ENCODE peak calls at places on chromosomes 12 and 14, in six cellular contexts. Z is body of pancreas, S is progenitor cell of endocrine pancreas, D is AG10803, B is neural crest cell, U is tibial artery. N is an unnamed sample.
A peak's percentile ranks its signal among the peaks of the same experiment; 100 is the strongest.

GRCh38 chr12:71499834-71500233 is 60.2 kb downstream of the LGR5 start:
- DNase-seq in D (no peak), Z (no peak), U (no peak), S (no peak), B (no peak), N (no peak)

GRCh38 chr12:67482751-67483661 is 165.5 kb upstream of the DYRK2 start:
- DNase-seq in S (no peak), Z (peak; percentile 68), D (peak; percentile 82), U (peak; percentile 75), B (no peak), N (no peak)

GRCh38 chr12:55671746-55672145 is 35.1 kb downstream of the OR10P1 start:
- DNase-seq in U (peak; percentile 16), B (no peak), Z (no peak), D (no peak), S (no peak), N (no peak)

GRCh38 chr12:57126561-57126960 is 1.7 kb upstream of the LRP1 start:
- DNase-seq in D (no peak), S (no peak), B (no peak), U (no peak), Z (no peak), N (no peak)

GRCh38 chr14:103522649-103523582 is at the start of gene CKB:
- DNase-seq in B (peak; percentile 76), D (peak; percentile 54), Z (peak; percentile 75), S (peak; percentile 59), U (peak; percentile 89), N (peak; percentile 92)

GRCh38 chr12:67716817-67717216 is 68.3 kb downstream of the DYRK2 start:
- DNase-seq in Z (no peak), B (no peak), D (peak; percentile 90), S (no peak), U (no peak), N (no peak)

GRCh38 chr12:62618948-62619347 is 152.3 kb downstream of the MON2 start:
- DNase-seq in U (no peak), D (no peak), S (no peak), B (no peak), Z (no peak), N (no peak)

GRCh38 chr14:54606178-54606577 is 39.2 kb downstream of the SAMD4A start:
- DNase-seq in U (peak; percentile 68), D (peak; percentile 90), B (no peak), Z (no peak), S (no peak), N (peak; percentile 58)

GRCh38 chr12:110002691-110003515 is 3.7 kb downstream of the ANKRD13A start:
- DNase-seq in B (no peak), Z (peak; percentile 25), U (no peak), D (peak; percentile 69), S (no peak), N (no peak)

GRCh38 chr12:101670007-101670671 is 27.3 kb upstream of the CHPT1 start:
- DNase-seq in S (no peak), U (no peak), D (peak; percentile 60), Z (peak; percentile 47), B (peak; percentile 22), N (no peak)

GRCh38 chr12:116878567-116879508 is 2.4 kb downstream of the HRK start:
- DNase-seq in D (no peak), B (no peak), U (no peak), Z (no peak), S (no peak), N (no peak)

GRCh38 chr14:102590667-102591099 is 1.8 kb upstream of the RCOR1 start:
- DNase-seq in U (peak; percentile 70), B (peak; percentile 47), D (no peak), S (peak; percentile 47), Z (peak; percentile 52), N (no peak)

GRCh38 chr12:89393551-89394121 is 41.3 kb upstream of the DUSP6 start:
- DNase-seq in Z (no peak), D (no peak), S (no peak), B (no peak), U (no peak), N (no peak)

GRCh38 chr12:43113153-43113552 is 438.9 kb downstream of the ADAMTS20 start:
- DNase-seq in B (no peak), S (no peak), U (no peak), Z (no peak), D (peak; percentile 29), N (no peak)

GRCh38 chr14:23351681-23352505 is 794 bp downstream of the SLC22A17 start:
- DNase-seq in D (no peak), U (no peak), B (peak; percentile 36), Z (no peak), S (no peak), N (peak; percentile 70)

GRCh38 chr14:28926091-28926490 is 159.5 kb downstream of the FOXG1 start:
- DNase-seq in Z (no peak), S (no peak), U (no peak), B (no peak), D (no peak), N (no peak)

GRCh38 chr12:117041798-117042170 is 57.4 kb downstream of the TESC start:
- DNase-seq in D (no peak), S (no peak), U (no peak), B (no peak), Z (no peak), N (no peak)

GRCh38 chr14:90608281-90608680 is 207.9 kb downstream of the TTC7B start:
- DNase-seq in Z (no peak), D (no peak), B (no peak), S (no peak), U (no peak), N (no peak)
- TF ChIP-seq CTCF in Z (no peak), D (no peak), B (no peak), S (no peak), U (no peak), N (no peak)

DNA sequence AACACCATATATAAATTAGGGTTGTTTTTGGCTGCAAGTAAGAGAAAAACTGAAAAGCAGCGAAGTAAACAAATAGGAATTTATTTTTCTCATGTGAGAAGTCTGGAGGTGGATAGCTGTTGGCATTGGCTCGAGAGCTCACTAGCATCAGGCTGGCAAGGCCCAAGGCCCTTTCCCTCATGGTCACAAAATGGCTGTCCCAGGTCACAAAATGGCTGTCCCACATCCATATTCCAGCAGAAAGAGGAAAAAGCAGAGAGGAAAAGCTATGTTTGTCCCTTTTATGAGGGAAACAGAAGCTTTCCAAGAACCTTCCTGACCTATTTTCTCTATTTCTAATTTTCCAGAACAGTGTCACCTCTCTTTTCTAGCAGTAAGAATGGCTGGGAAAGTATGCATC is 7.5 kb downstream of the CCDC60 start:
- DNase-seq in Z (no peak), D (no peak), B (no peak), S (no peak), U (no peak), N (no peak)
- TF ChIP-seq CTCF in Z (no peak), D (no peak), B (no peak), S (no peak), U (no peak), N (no peak)

GRCh38 chr12:402127-402456 is 648 bp downstream of the CCDC77 start:
- DNase-seq in S (no peak), Z (no peak), B (no peak), U (no peak), D (peak; percentile 36), N (no peak)
- TF ChIP-seq CTCF in S (peak; percentile 42), Z (no peak), B (peak; percentile 56), U (no peak), D (peak; percentile 57), N (no peak)

DNA sequence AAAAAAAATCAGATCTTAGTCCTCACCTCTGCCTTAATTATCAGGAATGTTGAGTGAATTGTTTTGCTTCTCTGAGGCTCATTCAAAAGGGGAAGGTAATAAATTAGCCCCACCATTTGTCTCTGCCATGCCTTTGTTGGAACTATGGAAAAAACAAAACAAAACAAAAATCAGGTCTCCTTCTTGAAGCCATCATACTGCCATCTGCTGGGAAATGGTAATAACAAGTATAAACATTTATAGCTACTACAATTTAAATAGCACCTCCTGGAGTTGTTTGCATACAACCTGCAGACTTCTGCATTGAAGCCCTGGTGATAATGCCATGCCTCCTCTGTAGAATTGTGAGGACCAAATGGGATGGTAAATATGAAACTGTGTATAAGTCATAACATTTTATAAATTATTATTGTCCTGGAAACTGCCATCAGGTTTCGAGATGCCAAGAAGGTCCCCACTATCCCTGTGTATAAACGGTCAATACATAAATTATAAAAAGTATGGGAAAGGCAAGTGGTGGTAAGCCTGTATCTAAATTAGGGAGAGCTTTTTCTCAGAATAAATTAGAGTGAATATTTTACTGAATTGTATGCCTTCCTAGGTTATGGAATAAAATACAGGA is 87.2 kb upstream of the FGD4 start:
- DNase-seq in D (peak; percentile 80), U (no peak), B (no peak), S (no peak), Z (no peak), N (no peak)
- TF ChIP-seq CTCF in D (peak; percentile 61), U (peak; percentile 58), B (peak; percentile 80), S (peak; percentile 68), Z (peak; percentile 47), N (no peak)

DNA sequence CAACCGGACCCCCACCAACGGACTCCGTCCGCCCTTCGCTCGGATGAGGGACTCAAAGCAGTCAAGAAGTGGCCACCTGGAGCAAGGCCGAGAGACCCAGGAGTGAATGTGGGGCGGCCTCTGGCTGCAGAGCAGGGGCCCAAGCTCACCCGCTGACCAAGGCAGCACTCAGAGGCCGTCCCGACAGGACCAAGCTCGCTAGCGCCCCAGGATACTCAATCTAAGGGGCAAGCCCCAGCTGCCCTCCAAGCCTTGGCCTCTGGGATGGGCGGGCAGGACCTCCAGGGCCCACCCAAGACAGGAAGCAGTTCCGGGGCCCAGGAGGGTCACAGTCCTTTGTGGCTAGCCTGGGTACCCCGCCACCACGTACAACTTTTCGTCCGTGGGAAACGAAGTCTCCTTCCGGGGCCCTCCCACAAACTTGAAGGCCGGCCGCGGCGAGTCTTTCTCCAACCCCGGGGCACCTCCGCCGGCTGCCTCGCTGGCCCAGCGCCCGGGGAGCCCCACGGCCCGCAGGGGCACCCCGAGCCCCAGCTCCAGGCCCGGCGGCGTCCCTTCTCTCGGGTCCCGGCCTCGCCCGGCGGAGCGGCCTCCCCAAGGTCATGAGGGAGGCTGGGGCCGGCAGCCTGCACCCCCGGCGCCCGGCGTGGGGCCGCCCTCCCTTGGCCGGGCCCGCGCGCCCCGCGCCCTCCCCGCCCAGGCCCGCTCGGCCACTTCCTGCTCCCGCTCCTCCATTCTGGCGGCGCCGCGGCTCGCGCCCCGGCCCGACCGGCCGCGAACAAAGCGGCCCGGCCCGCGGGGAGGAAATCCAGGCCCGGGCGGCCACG is 694 bp downstream of the AKT1 start:
- DNase-seq in S (no peak), Z (peak; percentile 59), U (no peak), D (peak; percentile 21), B (no peak), N (no peak)
- TF ChIP-seq CTCF in S (no peak), Z (no peak), U (no peak), D (no peak), B (no peak), N (no peak)

DNA sequence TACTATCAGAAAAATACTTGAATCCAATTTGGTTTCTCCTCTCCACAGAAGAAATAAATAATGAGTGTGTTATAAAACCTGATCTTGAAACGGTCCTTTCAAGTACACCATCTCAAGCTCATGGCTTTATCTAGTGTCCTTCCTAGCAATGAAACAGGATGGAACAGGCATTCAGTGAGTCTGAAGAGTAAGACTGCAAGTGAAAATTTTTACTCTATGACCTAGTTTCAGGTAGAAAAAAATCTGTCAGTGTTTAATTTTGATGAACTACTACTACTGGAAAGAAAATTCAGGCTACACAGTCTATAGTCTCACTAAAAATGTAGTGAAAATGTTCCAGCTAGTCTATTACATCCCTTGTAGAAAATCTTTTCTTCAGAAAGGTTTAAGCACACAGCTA is 7.7 kb downstream of the CBX5 start:
- DNase-seq in U (no peak), D (no peak), B (no peak), Z (no peak), S (no peak), N (no peak)
- TF ChIP-seq CTCF in U (no peak), D (no peak), B (no peak), Z (no peak), S (no peak), N (no peak)

GRCh38 chr14:87522575-87522974 is 470.4 kb downstream of the GALC start:
- DNase-seq in D (no peak), U (no peak), Z (no peak), B (no peak), S (no peak), N (no peak)
- TF ChIP-seq CTCF in D (no peak), U (no peak), Z (no peak), B (no peak), S (no peak), N (no peak)